ENCODE peak calls at places on chromosomes 12 and 14, in five cellular contexts. Y is transverse colon, E is stomach, M is HepG2, S is A549. D is an unnamed sample.

GRCh38 chr12:87150969-87151662 is 878.1 kb downstream of the C12orf50 start:
- DNase-seq in E (no peak), Y (no peak), M (no peak), S (no peak), D (no peak)

GRCh38 chr14:103846569-103847438 is 571 bp downstream of the PPP1R13B start:
- DNase-seq in E (peak; percentile 60), M (no peak), S (no peak), Y (peak; percentile 52), D (peak; percentile 57)

GRCh38 chr12:70260610-70261009 is 17.4 kb downstream of the CNOT2 start:
- DNase-seq in M (no peak), E (no peak), Y (no peak), S (no peak), D (no peak)

GRCh38 chr14:71692496-71692895 is 239.7 kb upstream of the RGS6 start:
- DNase-seq in Y (no peak), M (no peak), S (no peak), E (no peak), D (no peak)

GRCh38 chr12:46825526-46826414 is at the start of gene SLC38A4:
- DNase-seq in E (no peak), Y (peak; percentile 72), S (no peak), M (peak; percentile 40), D (no peak)

GRCh38 chr14:58637040-58637390 is 747 bp upstream of the DACT1 start:
- DNase-seq in E (peak; percentile 54), S (no peak), M (no peak), Y (peak; percentile 62), D (peak; percentile 31)

GRCh38 chr14:92802678-92803077 is 8.6 kb downstream of the GOLGA5 start:
- DNase-seq in S (no peak), E (no peak), Y (no peak), M (no peak), D (no peak)

GRCh38 chr12:13288937-13289643 is 92.6 kb downstream of the EMP1 start:
- DNase-seq in S (no peak), M (no peak), Y (no peak), E (no peak), D (no peak)

GRCh38 chr12:1594045-1594294 is 411 bp downstream of the FBXL14 start:
- DNase-seq in E (peak; percentile 73), S (peak; percentile 28), Y (peak; percentile 76), M (no peak), D (no peak)

GRCh38 chr14:99188721-99189120 is 83.3 kb downstream of the BCL11B start:
- DNase-seq in M (no peak), E (no peak), Y (no peak), S (no peak), D (no peak)

GRCh38 chr14:64707661-64708060 is 3.4 kb downstream of the PLEKHG3 start:
- DNase-seq in Y (peak; percentile 53), E (no peak), S (peak; percentile 75), M (peak; percentile 81), D (no peak)

GRCh38 chr12:132030367-132031038 is 80.8 kb downstream of the EP400 start:
- DNase-seq in Y (no peak), E (no peak), S (no peak), M (no peak), D (no peak)

GRCh38 chr12:16681196-16681595 is 75.2 kb upstream of the LMO3 start:
- DNase-seq in E (no peak), S (no peak), Y (no peak), M (no peak), D (no peak)

GRCh38 chr12:131671871-131672270 is 39.0 kb upstream of the SFSWAP start:
- DNase-seq in S (no peak), Y (no peak), E (no peak), M (no peak), D (no peak)

GRCh38 chr14:31937730-31938346 is 139.3 kb upstream of the ARHGAP5 start:
- DNase-seq in E (peak; percentile 59), M (peak; percentile 98), S (peak; percentile 75), Y (peak; percentile 70), D (no peak)
- TF ChIP-seq EP300 in E (no peak), M (peak; percentile 88), S (peak; percentile 35), Y (no peak), D (no peak)

GRCh38 chr12:26318661-26319068 is 123.3 kb downstream of the SSPN start:
- DNase-seq in Y (peak; percentile 37), E (no peak), M (peak; percentile 73), S (no peak), D (peak; percentile 75)
- TF ChIP-seq EP300 in Y (no peak), E (no peak), M (no peak), S (no peak), D (no peak)

GRCh38 chr12:121383601-121384019 is 16.3 kb upstream of the RNF34 start:
- DNase-seq in E (no peak), S (no peak), Y (no peak), M (no peak), D (no peak)
- TF ChIP-seq EP300 in E (no peak), S (no peak), Y (no peak), M (no peak), D (no peak)

GRCh38 chr14:106631886-106632285 is 1105.5 kb downstream of the TMEM121 start:
- DNase-seq in E (no peak), M (no peak), S (no peak), Y (no peak), D (no peak)

DNA sequence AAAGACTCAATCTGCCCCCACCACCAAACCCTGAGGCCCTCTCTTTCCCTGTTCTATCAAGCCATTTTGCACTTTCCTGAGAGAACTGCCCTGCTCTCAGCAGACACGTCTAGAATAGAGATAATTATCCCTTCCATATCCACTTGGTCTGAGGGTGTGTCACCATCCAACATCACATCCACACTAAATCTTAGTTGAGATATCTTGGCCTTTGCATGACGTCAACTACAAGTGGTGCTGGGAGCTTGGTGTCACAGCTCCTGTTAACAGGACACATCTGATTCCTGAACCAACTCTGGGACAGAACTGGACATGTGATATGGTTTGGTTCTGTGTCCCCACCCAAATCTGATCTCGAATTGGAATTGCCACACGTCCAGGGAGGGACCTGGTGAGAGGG is 1109.2 kb downstream of the TMEM121 start:
- DNase-seq in E (no peak), M (no peak), Y (no peak), S (no peak), D (no peak)
- TF ChIP-seq EP300 in E (no peak), M (no peak), Y (no peak), S (no peak), D (no peak)

DNA sequence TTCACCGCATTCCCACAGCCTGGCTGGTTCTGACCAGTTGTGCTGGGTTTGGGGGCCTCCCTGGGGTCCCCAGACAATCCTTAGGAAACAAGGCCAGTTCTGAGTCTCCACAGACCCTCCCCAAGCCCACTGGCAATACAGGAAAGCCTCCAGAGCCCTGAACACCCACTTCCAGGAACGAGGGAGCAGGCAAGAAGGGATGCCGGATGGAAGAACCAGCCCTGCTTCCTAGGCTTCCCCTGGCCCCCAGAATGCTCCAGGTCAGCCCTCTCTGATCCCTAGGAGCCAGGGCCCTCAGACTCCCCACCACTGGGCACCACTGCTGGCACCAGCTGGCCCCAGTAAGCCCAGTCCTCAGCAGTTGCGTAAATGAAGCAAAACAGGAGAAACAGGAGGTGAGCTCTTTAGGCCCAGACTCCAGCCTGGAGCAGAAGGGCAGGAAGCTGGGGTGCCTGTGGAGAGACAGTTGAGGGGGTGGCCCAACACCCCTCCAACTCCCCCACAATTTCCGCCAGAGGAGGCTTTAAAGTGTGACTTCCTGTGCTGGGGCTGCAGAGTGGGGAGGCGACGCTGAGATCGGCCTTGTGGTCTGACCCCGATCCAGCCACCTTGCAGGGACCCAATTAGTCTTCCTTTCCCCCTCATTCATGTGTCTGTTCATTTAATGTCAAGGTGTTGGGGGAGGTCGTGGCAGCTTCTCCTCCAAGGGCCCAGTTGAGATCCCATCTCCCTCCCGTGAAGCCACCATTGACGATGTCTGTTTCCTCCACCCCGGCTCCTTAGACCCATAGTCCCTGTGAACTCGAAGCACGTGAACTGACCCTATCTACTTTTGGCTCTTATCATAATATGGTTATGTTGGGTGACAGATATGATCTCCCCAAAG is 4.8 kb downstream of the TNFRSF1A start:
- DNase-seq in Y (peak; percentile 62), E (no peak), S (no peak), M (no peak), D (no peak)
- TF ChIP-seq EP300 in Y (no peak), E (no peak), S (no peak), M (no peak), D (no peak)